ENCODE peak calls at places on chromosomes 5 and 9, in four cellular contexts. Q, E, A and G are unnamed samples.
A peak's percentile ranks its signal among the peaks of the same experiment; 100 is the strongest.

GRCh38 chr5:133222979-133223378 is 171.2 kb downstream of the HSPA4 start:
- DNase-seq in Q (no peak), E (no peak), A (no peak), G (no peak)

GRCh38 chr9:136182850-136183422 is 22.0 kb downstream of the LHX3 start:
- DNase-seq in Q (no peak), A (no peak), E (no peak), G (no peak)

GRCh38 chr9:70256123-70256551 is 2.6 kb upstream of the SMC5 start:
- DNase-seq in E (no peak), Q (no peak), A (no peak), G (no peak)

GRCh38 chr9:106745457-106745856 is 117.5 kb upstream of the ZNF462 start:
- DNase-seq in A (no peak), E (no peak), Q (no peak), G (no peak)

GRCh38 chr5:83964235-83964634 is 243.6 kb upstream of the HAPLN1 start:
- DNase-seq in Q (no peak), A (no peak), E (no peak), G (no peak)

GRCh38 chr9:12813960-12814876 is 39.4 kb downstream of the LURAP1L start:
- DNase-seq in Q (peak; percentile 92), A (no peak), E (no peak), G (no peak)

GRCh38 chr5:132747064-132747692 is at the start of gene CCNI2:
- DNase-seq in E (no peak), A (no peak), Q (no peak), G (no peak)

GRCh38 chr5:128681764-128682664 is 144.0 kb upstream of the FBN2 start:
- DNase-seq in E (no peak), A (no peak), Q (no peak), G (no peak)

GRCh38 chr5:171342362-171343111 is 33.5 kb downstream of the TLX3 start:
- DNase-seq in Q (peak; percentile 52), A (no peak), E (no peak), G (peak; percentile 52)

GRCh38 chr5:109656829-109657228 is 32.9 kb upstream of the MAN2A1 start:
- DNase-seq in A (no peak), E (no peak), Q (no peak), G (no peak)

GRCh38 chr9:89905628-89906338 is 301.0 kb downstream of the GADD45G start:
- DNase-seq in Q (no peak), E (no peak), A (no peak), G (peak; percentile 46)
- TF ChIP-seq SUZ12 in Q (no peak), E (no peak), A (no peak), G (no peak)

GRCh38 chr9:37085233-37085632 is 35.1 kb upstream of the ZCCHC7 start:
- DNase-seq in A (no peak), Q (no peak), E (no peak), G (no peak)
- H3K4me1 ChIP-seq in A (no peaks in the 10 kb centered on the region), Q (peaks cover 35% of the 10 kb centered on the region), E (peaks cover 7% of the 10 kb centered on the region), G (no peaks in the 10 kb centered on the region)

GRCh38 chr5:80935811-80936385 is 24.3 kb upstream of the RASGRF2 start:
- DNase-seq in E (no peak), A (no peak), Q (peak; percentile 16), G (no peak)

GRCh38 chr5:80937591-80937990 is 22.6 kb upstream of the RASGRF2 start:
- DNase-seq in A (no peak), E (no peak), Q (no peak), G (no peak)

DNA sequence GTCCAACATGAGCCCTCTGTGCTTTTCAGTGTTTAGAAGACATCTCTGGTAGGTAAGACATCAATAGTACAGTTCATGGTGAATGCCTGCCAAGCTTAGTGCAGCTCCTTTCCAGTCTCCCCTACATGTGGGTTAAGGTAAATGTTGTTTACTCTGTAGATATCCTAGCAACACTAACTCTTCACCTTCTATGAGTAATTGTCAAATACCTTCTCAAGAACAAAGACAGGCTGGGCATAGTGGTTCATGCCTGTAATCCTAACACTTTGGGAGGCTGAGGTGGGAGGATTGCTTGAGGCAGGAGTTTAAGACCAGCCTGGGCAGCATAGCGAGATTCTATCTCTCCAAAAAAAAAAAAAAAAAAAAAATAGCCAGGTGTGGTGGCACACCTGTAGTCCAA is 18.7 kb upstream of the RASGRF2 start:
- DNase-seq in Q (no peak), A (no peak), E (no peak), G (no peak)
- TF ChIP-seq YY1 in Q (no peak), A (no peak), E (no peak), G (no peak)

DNA sequence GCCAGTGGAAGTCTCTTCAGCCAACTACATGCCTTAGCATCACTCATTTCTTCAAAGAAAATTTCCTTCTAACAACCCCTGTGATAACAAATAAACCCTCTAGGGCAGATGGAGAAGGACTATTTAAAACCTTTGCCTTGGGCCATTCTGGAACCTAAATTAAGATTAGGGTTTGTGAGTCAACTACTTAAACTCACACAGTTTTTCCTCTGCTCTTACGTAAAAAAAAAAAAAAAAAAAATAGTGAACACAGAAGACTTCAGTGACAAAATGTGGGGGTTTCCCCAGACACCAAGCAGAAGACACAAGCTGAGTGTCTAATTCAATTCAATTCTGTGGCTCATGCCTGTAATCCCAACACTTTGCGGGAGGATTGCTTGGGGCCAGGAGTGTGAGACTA is 65.8 kb upstream of the ERCC6L2 start:
- DNase-seq in Q (no peak), E (no peak), A (no peak), G (no peak)
- TF ChIP-seq SUZ12 in Q (no peak), E (no peak), A (no peak), G (no peak)

GRCh38 chr5:143370440-143370839 is 33.0 kb downstream of the NR3C1 start:
- DNase-seq in E (no peak), Q (no peak), A (no peak), G (no peak)

GRCh38 chr5:143372187-143372829 is 31.2 kb downstream of the NR3C1 start:
- DNase-seq in E (no peak), A (no peak), Q (no peak), G (no peak)

GRCh38 chr5:143376911-143377838 is 26.3 kb downstream of the NR3C1 start:
- DNase-seq in Q (no peak), A (peak; percentile 80), E (no peak), G (peak; percentile 20)

GRCh38 chr5:143374496-143375217 is 28.8 kb downstream of the NR3C1 start:
- DNase-seq in E (no peak), Q (no peak), A (no peak), G (no peak)

GRCh38 chr5:143376195-143376772 is 27.2 kb downstream of the NR3C1 start:
- DNase-seq in A (no peak), E (no peak), Q (no peak), G (no peak)
- H3K4me1 ChIP-seq in A (no peaks in the 10 kb centered on the region), E (peaks cover 9% of the 10 kb centered on the region), Q (no peaks in the 10 kb centered on the region), G (no peaks in the 10 kb centered on the region)

DNA sequence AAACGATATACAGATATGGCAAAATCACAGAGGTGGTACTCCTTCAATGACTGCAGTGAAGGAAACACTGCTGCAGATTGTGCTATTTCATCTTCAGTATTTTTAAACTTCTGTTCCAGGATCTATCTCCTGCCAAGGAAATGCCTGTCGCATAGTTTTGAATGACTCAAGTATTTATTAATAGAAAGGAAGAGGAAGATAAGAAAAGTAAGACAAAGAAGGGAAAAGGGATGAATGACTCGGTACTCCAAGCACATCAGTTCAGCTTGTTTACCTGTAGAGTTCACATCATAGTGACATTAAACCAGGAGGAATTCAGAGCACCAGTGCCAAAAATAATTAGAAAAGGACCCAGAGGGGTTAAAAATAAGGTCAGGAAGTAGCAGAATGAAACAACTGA is 5.1 kb upstream of the GPX8 start:
- DNase-seq in Q (no peak), A (no peak), E (no peak), G (no peak)
- TF ChIP-seq YY1 in Q (no peak), A (no peak), E (no peak), G (no peak)

GRCh38 chr9:34541540-34541939 is 18.8 kb upstream of the ENHO start:
- DNase-seq in Q (no peak), E (no peak), A (no peak), G (no peak)
- TF ChIP-seq SUZ12 in Q (no peak), E (no peak), A (no peak), G (no peak)

DNA sequence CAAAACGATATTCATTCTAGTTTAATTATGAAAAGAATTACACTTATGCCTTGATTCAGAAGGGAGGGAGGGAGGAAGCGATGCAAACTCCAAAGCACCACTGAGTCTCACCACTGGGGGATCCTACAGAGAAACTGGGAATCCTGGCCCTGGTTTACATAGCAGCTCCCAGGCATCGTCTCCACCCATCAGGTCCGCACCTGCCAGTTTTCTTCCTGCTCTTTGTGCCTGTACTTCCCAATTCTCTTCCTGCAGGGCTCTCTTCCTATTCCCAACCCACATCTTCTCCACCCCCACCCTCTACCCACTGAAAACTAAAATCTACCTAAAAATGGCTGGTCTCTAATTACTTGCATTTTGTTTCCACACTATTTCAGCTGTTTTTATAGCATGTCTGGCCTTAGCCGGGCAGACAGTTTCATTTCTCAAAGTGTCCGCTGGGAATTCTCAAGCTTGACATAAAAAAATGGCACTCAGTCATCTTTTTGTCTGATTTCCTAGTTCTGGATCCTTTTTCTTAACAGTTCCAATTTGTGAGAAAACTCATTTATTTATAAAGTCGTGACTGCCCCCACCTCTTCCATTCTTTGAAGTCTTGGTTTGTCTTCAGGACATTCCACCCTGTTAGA is 1.6 kb upstream of the TNIP1 start:
- DNase-seq in Q (peak; percentile 43), E (no peak), A (no peak), G (no peak)
- H3K4me1 ChIP-seq in Q (peaks cover 76% of the 10 kb centered on the region), E (peaks cover 32% of the 10 kb centered on the region), A (peaks cover 4% of the 10 kb centered on the region), G (peaks cover 7% of the 10 kb centered on the region)

GRCh38 chr9:104788251-104788650 is 24.3 kb downstream of the NIPSNAP3B start:
- DNase-seq in A (no peak), Q (no peak), E (no peak), G (no peak)
- TF ChIP-seq YY1 in A (no peak), Q (no peak), E (no peak), G (no peak)